ENCODE peak calls at places on chromosome 16, in nine cellular contexts. W is kidney, Z is fibroblast of pulmonary artery, R is cardiac fibroblast, O is prostate gland, Q is HL-60, T is body of pancreas, P is suprapubic skin, Y is neural progenitor cell. F is an unnamed sample.

GRCh38 chr16:71387045-71387871 is 28.7 kb downstream of the CALB2 start:
- DNase-seq in O (no peak), Z (no peak), R (no peak), Q (peak), Y (peak), T (no peak), W (no peak), P (no peak), F (no peak)

GRCh38 chr16:50489187-50489586 is 59.0 kb upstream of the NKD1 start:
- DNase-seq in P (no peak), O (no peak), T (no peak), Q (no peak), Y (no peak), R (no peak), Z (no peak), W (no peak), F (no peak)

GRCh38 chr16:11572301-11572995 is 14.3 kb downstream of the LITAF start:
- DNase-seq in R (no peak), P (no peak), O (no peak), Z (no peak), W (peak), Q (no peak), T (no peak), Y (no peak), F (no peak)

GRCh38 chr16:11547517-11547916 is 39.2 kb downstream of the LITAF start:
- DNase-seq in Z (no peak), W (no peak), T (no peak), Y (no peak), R (no peak), Q (no peak), P (no peak), O (no peak), F (no peak)

GRCh38 chr16:75928295-75928694 is 202.0 kb upstream of the CPHXL start:
- DNase-seq in Z (no peak), W (no peak), O (no peak), T (no peak), Q (no peak), Y (no peak), R (no peak), P (no peak), F (no peak)

GRCh38 chr16:67104061-67104460 is 5.7 kb upstream of the PHAF1 start:
- DNase-seq in O (no peak), Z (peak), Y (peak), Q (no peak), W (no peak), R (peak), P (no peak), T (peak), F (peak)

GRCh38 chr16:1613240-1613639 is 1.1 kb downstream of the CRAMP1 start:
- DNase-seq in T (no peak), W (no peak), P (no peak), Q (peak), Y (peak), R (no peak), O (no peak), Z (no peak), F (peak)

GRCh38 chr16:60485877-60486489 is 1550.3 kb downstream of the CDH8 start:
- DNase-seq in O (no peak), P (no peak), R (no peak), Z (no peak), T (no peak), Y (no peak), W (no peak), Q (no peak), F (no peak)

GRCh38 chr16:12215302-12216105 is 239.0 kb downstream of the SNX29 start:
- DNase-seq in Y (peak), O (no peak), Z (no peak), R (no peak), T (no peak), W (no peak), Q (no peak), P (no peak), F (no peak)

GRCh38 chr16:15643453-15644305 is 725 bp upstream of the MARF1 start:
- DNase-seq in O (peak), Y (no peak), R (peak), Z (peak), Q (peak), W (no peak), T (peak), P (no peak), F (peak)

GRCh38 chr16:80852261-80852872 is 48.0 kb upstream of the CDYL2 start:
- DNase-seq in T (no peak), R (peak), P (no peak), Y (peak), O (no peak), Z (peak), Q (peak), W (no peak), F (peak)

GRCh38 chr16:30748634-30749445 is 615 bp downstream of the PHKG2 start:
- DNase-seq in R (peak), Y (peak), P (peak), W (no peak), T (peak), Z (peak), Q (peak), O (no peak), F (peak)

GRCh38 chr16:3013491-3013951 is 798 bp downstream of the CLDN9 start:
- DNase-seq in Y (no peak), P (no peak), W (no peak), O (no peak), R (no peak), T (no peak), Z (no peak), Q (no peak), F (no peak)

GRCh38 chr16:85653226-85653917 is 35.4 kb downstream of the GINS2 start:
- DNase-seq in Z (peak), Q (no peak), O (no peak), Y (no peak), R (no peak), W (peak), P (no peak), T (no peak), F (no peak)

GRCh38 chr16:51968756-51969155 is 578.2 kb downstream of the TOX3 start:
- DNase-seq in Y (no peak), P (no peak), W (no peak), Q (no peak), R (no peak), Z (peak), O (no peak), T (no peak), F (no peak)

GRCh38 chr16:14338969-14339368 is 267.9 kb downstream of the MRTFB start:
- DNase-seq in Q (no peak), O (no peak), R (no peak), Z (no peak), W (no peak), Y (no peak), P (no peak), T (no peak), F (no peak)

GRCh38 chr16:66740533-66740932 is 10.9 kb downstream of the DYNC1LI2 start:
- DNase-seq in P (no peak), Y (no peak), O (no peak), W (no peak), Z (peak), Q (no peak), T (no peak), R (peak), F (peak)

GRCh38 chr16:67019171-67019570 is 9.8 kb upstream of the CBFB start:
- DNase-seq in Z (no peak), O (no peak), W (no peak), Q (no peak), T (no peak), R (no peak), Y (no peak), P (no peak), F (no peak)

GRCh38 chr16:4317471-4318170 is 1.8 kb downstream of the GLIS2 start:
- DNase-seq in Q (no peak), W (peak), T (no peak), R (peak), O (no peak), Z (no peak), Y (peak), P (no peak), F (peak)

GRCh38 chr16:80366023-80366422 is 174.8 kb upstream of the DYNLRB2 start:
- DNase-seq in Z (no peak), Y (no peak), O (no peak), Q (no peak), P (no peak), R (no peak), T (no peak), W (no peak), F (no peak)

GRCh38 chr16:1326380-1326779 is 7.1 kb upstream of the BAIAP3 start:
- DNase-seq in R (no peak), P (no peak), O (no peak), W (no peak), Q (no peak), T (no peak), Z (no peak), Y (no peak), F (no peak)

GRCh38 chr16:22977294-22977697 is 163.3 kb downstream of the HS3ST2 start:
- DNase-seq in T (no peak), P (no peak), O (no peak), Y (peak), W (no peak), R (no peak), Q (no peak), Z (no peak), F (peak)

GRCh38 chr16:53752566-53752965 is 48.6 kb downstream of the FTO start:
- DNase-seq in W (no peak), T (no peak), R (no peak), Q (no peak), Y (no peak), Z (no peak), O (no peak), P (no peak), F (no peak)

GRCh38 chr16:24826096-24826690 is 19.6 kb upstream of the SLC5A11 start:
- DNase-seq in Z (no peak), R (no peak), P (peak), O (no peak), W (no peak), T (no peak), Y (peak), Q (no peak), F (no peak)

GRCh38 chr16:23969468-23970297 is 133.9 kb downstream of the PRKCB start:
- DNase-seq in W (no peak), Y (no peak), R (no peak), Z (no peak), T (no peak), Q (no peak), P (no peak), O (no peak), F (no peak)

GRCh38 chr16:56513972-56514371 is 5.9 kb downstream of the BBS2 start:
- DNase-seq in P (no peak), W (no peak), O (peak), Z (peak), Y (peak), Q (peak), T (peak), R (peak), F (peak)

GRCh38 chr16:85402910-85403692 is 210.0 kb upstream of the GSE1 start:
- DNase-seq in P (peak), W (peak), Q (peak), Z (peak), Y (no peak), T (no peak), O (no peak), R (peak), F (peak)

GRCh38 chr16:10165643-10166042 is 16.6 kb downstream of the GRIN2A start:
- DNase-seq in Z (no peak), R (no peak), Q (no peak), T (no peak), O (no peak), P (no peak), W (no peak), Y (no peak), F (no peak)

GRCh38 chr16:67546761-67547422 is 15.4 kb upstream of the CTCF start:
- DNase-seq in W (peak), P (peak), Z (peak), Q (peak), T (peak), Y (peak), R (peak), O (peak), F (peak)

GRCh38 chr16:2447920-2448583 is 11.9 kb upstream of the TEDC2 start:
- DNase-seq in Q (no peak), Z (peak), P (no peak), T (no peak), R (no peak), O (no peak), Y (no peak), W (no peak), F (no peak)

GRCh38 chr16:71203631-71204030 is 26.9 kb downstream of the HYDIN start:
- DNase-seq in T (no peak), Y (no peak), Q (no peak), W (no peak), P (no peak), O (no peak), R (no peak), Z (no peak), F (no peak)

GRCh38 chr16:50166511-50167500 is 13.7 kb downstream of the TENT4B start:
- DNase-seq in O (no peak), R (no peak), Y (no peak), T (no peak), Z (no peak), W (no peak), Q (no peak), P (no peak), F (no peak)

GRCh38 chr16:66275795-66276428 is 90.6 kb upstream of the CDH5 start:
- DNase-seq in R (peak), P (no peak), Q (peak), Y (peak), T (peak), O (no peak), Z (peak), W (no peak), F (peak)

GRCh38 chr16:20336955-20337354 is 9.6 kb upstream of the GP2 start:
- DNase-seq in R (no peak), W (no peak), Z (no peak), P (no peak), Q (no peak), Y (no peak), T (no peak), O (no peak), F (no peak)

GRCh38 chr16:5604770-5605169 is 507.2 kb upstream of the EEF2KMT start:
- DNase-seq in R (no peak), T (no peak), P (no peak), Z (no peak), W (no peak), Q (no peak), Y (peak), O (no peak), F (peak)
- TF ChIP-seq CTCF in R (no peak), T (no peak), P (no peak), Z (no peak), W (peak), Q (no peak), Y (peak), O (peak), F (peak)

DNA sequence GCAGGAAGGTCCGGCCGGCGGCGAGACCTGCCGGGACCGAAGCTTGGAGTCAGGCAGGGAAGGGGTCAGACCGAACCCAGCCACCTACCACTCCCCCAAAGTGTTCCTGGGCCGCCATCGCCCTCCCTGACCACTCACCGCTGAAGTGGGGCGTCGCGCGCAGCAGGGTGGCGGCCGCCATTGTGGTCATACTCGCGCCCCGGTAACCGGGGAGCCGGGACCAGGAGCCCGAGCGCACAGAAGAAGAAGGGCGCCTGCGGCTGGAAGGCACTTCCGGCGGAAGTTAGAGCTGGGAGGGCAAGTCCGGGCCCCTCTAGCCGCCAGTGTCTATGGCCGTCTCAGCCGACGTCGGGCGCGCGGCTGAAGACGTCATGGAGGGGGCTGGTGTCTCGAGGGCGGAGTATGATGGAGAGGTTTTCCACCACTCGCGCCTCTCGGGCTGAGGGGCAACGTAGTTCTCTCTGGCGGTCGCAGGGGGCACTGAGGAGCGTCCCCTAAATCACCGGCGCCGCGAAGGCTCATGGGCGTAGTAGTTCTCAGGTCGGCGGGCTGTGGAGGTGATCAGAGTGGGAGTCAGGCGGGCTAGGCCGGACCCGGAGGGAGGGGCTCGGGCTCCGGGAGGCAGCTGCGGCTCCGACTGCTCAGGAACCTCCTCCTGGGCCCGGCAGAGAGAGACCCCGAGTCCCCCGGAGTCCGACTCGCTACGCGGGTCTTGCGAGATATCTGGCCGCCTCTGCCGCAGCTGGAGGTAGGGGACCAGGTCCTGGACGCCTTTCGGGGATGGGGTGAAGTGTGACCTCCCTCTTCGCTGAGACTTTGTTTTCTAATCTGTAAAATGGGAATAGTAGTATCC is at the start of gene TUFM:
- DNase-seq in W (peak), R (peak), Y (peak), Q (peak), O (peak), P (peak), Z (peak), T (peak), F (peak)
- TF ChIP-seq CTCF in W (peak), R (peak), Y (peak), Q (peak), O (peak), P (peak), Z (peak), T (peak), F (peak)

DNA sequence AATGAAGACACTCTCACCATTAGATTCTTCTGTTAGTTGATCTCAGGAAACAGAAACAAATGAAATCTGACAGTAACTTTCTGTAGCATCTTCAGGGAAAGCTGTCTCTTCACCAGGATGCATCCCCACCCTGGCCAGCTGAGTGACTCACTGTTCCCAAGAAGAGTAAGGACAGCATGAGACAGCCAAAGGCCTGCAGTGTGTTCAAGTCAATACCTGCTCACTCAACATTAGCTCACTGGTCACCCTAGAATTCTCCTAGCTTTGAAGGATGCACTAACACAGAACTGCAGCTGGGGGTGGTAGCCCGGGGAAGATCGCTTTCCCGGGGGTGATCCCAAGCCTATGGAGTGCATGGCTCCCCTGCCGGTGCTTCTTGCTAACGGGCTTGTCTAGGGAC is 28.2 kb upstream of the CLEC18B start:
- DNase-seq in T (no peak), Y (no peak), Q (no peak), W (no peak), P (no peak), O (no peak), Z (no peak), R (no peak), F (no peak)
- TF ChIP-seq CTCF in T (no peak), Y (no peak), Q (no peak), W (no peak), P (no peak), O (no peak), Z (peak), R (peak), F (no peak)

DNA sequence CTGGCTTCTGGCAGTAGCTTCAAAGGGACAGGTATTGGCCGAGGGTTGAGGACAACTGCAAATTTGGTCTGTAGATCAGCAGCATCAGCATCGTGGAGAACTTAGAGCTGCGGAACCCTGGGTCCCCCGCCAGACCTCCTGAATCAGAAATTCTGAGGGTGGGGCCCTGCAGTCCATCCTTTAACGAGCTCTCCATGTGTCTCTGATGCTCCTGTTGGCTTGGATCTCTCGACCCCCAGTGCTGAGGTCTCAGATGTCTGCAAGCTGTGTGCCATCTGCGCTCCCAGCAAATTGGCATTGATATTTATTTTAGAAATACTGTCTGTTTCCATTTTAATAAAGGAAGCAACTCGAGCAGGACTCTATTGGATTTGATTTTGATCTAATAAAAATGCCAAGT is 249.9 kb downstream of the KATNIP start:
- DNase-seq in R (no peak), Q (no peak), O (no peak), W (no peak), Z (no peak), Y (no peak), P (no peak), T (no peak), F (no peak)
- TF ChIP-seq CTCF in R (no peak), Q (no peak), O (no peak), W (no peak), Z (no peak), Y (no peak), P (no peak), T (no peak), F (no peak)

GRCh38 chr16:74846714-74847113 is 72.1 kb upstream of the FA2H start:
- DNase-seq in T (no peak), P (no peak), O (no peak), Y (no peak), Q (no peak), R (no peak), Z (no peak), W (no peak), F (no peak)
- TF ChIP-seq CTCF in T (no peak), P (no peak), O (no peak), Y (no peak), Q (no peak), R (no peak), Z (no peak), W (no peak), F (no peak)

DNA sequence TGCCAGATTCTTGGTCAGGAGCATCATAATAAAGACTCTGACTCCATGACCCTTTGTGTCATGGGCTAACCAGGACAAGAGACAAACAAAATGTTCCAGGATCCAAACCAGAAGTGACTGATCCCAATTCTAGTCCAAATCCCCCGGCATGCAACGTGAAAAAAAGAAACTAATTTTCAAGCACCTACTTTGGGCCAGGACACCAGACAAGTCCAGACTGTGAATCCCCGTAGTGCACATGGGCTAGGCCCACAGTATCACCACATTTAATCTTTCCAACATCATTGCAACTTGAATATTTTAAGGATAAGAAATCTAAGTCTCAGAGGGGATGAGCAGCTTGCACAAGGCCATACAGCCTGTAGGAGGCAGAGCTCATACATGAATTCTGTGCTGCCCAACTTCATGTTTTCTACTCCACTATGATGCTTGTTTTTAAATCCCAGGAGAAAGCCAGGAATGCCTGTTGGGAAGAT is 365.7 kb downstream of the NPIPA8 start:
- DNase-seq in W (no peak), Y (no peak), O (no peak), R (no peak), P (no peak), Q (no peak), T (no peak), Z (no peak), F (no peak)
- TF ChIP-seq CTCF in W (peak), Y (peak), O (no peak), R (no peak), P (no peak), Q (no peak), T (no peak), Z (no peak), F (no peak)

DNA sequence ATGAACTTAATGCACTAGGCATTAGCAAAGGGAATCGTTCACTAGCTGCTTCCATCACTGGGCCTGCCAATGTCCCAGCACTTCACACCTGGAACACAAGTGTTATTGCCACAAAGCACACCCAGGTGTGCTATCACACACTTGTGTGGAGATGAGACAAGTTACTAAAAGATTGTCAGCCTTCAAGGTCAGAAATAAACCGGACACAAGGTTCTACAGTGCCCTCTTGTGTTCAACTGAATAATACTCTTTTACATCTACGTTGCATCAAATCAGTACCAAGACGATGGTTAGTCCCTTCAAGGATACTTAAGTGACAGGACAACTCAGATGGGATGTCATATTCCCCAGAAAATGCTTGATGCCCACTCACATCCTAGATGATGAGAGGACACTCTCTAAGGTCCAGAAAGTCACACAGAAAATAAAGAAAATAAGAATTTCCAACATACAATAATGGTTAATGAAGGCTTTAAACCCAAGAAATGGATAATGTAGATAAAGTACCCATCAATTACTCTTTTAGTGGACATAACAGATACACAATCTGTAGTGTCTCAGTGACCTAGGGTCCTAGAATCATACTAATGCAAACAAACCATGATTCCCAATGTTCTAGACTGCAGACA is 16.4 kb upstream of the GLG1 start:
- DNase-seq in P (no peak), Z (peak), Q (no peak), Y (peak), W (no peak), O (no peak), T (no peak), R (peak), F (no peak)
- TF ChIP-seq CTCF in P (peak), Z (peak), Q (peak), Y (peak), W (peak), O (peak), T (peak), R (peak), F (peak)

F was measured in Calu3.